ENCODE peak calls at places on chromosomes 12 and 14, in six cellular contexts. One of them, this sample, is unnamed.

GRCh38 chr12:5487971-5488955 is 56.4 kb downstream of the NTF3 start:
- DNase-seq in heart left ventricle: no peak
- DNase-seq in AG08395: peak; percentile 82
- DNase-seq in hippocampal formation: no peak
- DNase-seq in stimulated activated CD8-positive, alpha-beta memory T cell treated with anti-CD3 and anti-CD28 coated beads, Interleukin-4, amount 100 ng/mL, for 24 hours: no peak
- DNase-seq in NCI-H748 treated with DMSO at 0.1 percent for 48 hours: no peak
- DNase-seq in this sample: no peak

GRCh38 chr12:98733667-98734350 is 88.7 kb downstream of the APAF1 start:
- DNase-seq in AG08395: no peak
- DNase-seq in stimulated activated CD8-positive, alpha-beta memory T cell treated with anti-CD3 and anti-CD28 coated beads, Interleukin-4, amount 100 ng/mL, for 24 hours: no peak
- DNase-seq in heart left ventricle: no peak
- DNase-seq in NCI-H748 treated with DMSO at 0.1 percent for 48 hours: no peak
- DNase-seq in hippocampal formation: no peak
- DNase-seq in this sample: no peak

GRCh38 chr12:32419520-32419960 is 20.2 kb downstream of the FGD4 start:
- DNase-seq in AG08395: no peak
- DNase-seq in hippocampal formation: no peak
- DNase-seq in heart left ventricle: no peak
- DNase-seq in NCI-H748 treated with DMSO at 0.1 percent for 48 hours: no peak
- DNase-seq in stimulated activated CD8-positive, alpha-beta memory T cell treated with anti-CD3 and anti-CD28 coated beads, Interleukin-4, amount 100 ng/mL, for 24 hours: no peak
- DNase-seq in this sample: no peak

GRCh38 chr12:93419388-93420034 is 22.2 kb downstream of the UBE2N start:
- DNase-seq in AG08395: peak; percentile 53
- DNase-seq in hippocampal formation: peak; percentile 86
- DNase-seq in stimulated activated CD8-positive, alpha-beta memory T cell treated with anti-CD3 and anti-CD28 coated beads, Interleukin-4, amount 100 ng/mL, for 24 hours: no peak
- DNase-seq in heart left ventricle: no peak
- DNase-seq in NCI-H748 treated with DMSO at 0.1 percent for 48 hours: peak; percentile 56
- DNase-seq in this sample: no peak

GRCh38 chr14:89291351-89291940 is 125.6 kb downstream of the FOXN3 start:
- DNase-seq in heart left ventricle: no peak
- DNase-seq in NCI-H748 treated with DMSO at 0.1 percent for 48 hours: no peak
- DNase-seq in hippocampal formation: no peak
- DNase-seq in stimulated activated CD8-positive, alpha-beta memory T cell treated with anti-CD3 and anti-CD28 coated beads, Interleukin-4, amount 100 ng/mL, for 24 hours: no peak
- DNase-seq in AG08395: no peak
- DNase-seq in this sample: no peak

GRCh38 chr14:102620413-102620812 is 28.0 kb downstream of the RCOR1 start:
- DNase-seq in hippocampal formation: no peak
- DNase-seq in NCI-H748 treated with DMSO at 0.1 percent for 48 hours: no peak
- DNase-seq in AG08395: no peak
- DNase-seq in stimulated activated CD8-positive, alpha-beta memory T cell treated with anti-CD3 and anti-CD28 coated beads, Interleukin-4, amount 100 ng/mL, for 24 hours: no peak
- DNase-seq in heart left ventricle: no peak
- DNase-seq in this sample: no peak

GRCh38 chr12:129145381-129145780 is 292.1 kb downstream of the GLT1D1 start:
- DNase-seq in NCI-H748 treated with DMSO at 0.1 percent for 48 hours: no peak
- DNase-seq in hippocampal formation: peak; percentile 8
- DNase-seq in AG08395: no peak
- DNase-seq in heart left ventricle: no peak
- DNase-seq in stimulated activated CD8-positive, alpha-beta memory T cell treated with anti-CD3 and anti-CD28 coated beads, Interleukin-4, amount 100 ng/mL, for 24 hours: no peak
- DNase-seq in this sample: peak; percentile 34

GRCh38 chr14:58027904-58028303 is 124.1 kb downstream of the ARMH4 start:
- DNase-seq in NCI-H748 treated with DMSO at 0.1 percent for 48 hours: no peak
- DNase-seq in hippocampal formation: no peak
- DNase-seq in AG08395: no peak
- DNase-seq in stimulated activated CD8-positive, alpha-beta memory T cell treated with anti-CD3 and anti-CD28 coated beads, Interleukin-4, amount 100 ng/mL, for 24 hours: no peak
- DNase-seq in heart left ventricle: no peak
- DNase-seq in this sample: no peak

GRCh38 chr12:54378791-54379400 is 5.6 kb downstream of the ZNF385A start:
- DNase-seq in AG08395: peak; percentile 85
- DNase-seq in hippocampal formation: peak; percentile 21
- DNase-seq in heart left ventricle: peak; percentile 77
- DNase-seq in NCI-H748 treated with DMSO at 0.1 percent for 48 hours: peak; percentile 52
- DNase-seq in stimulated activated CD8-positive, alpha-beta memory T cell treated with anti-CD3 and anti-CD28 coated beads, Interleukin-4, amount 100 ng/mL, for 24 hours: no peak
- DNase-seq in this sample: peak; percentile 21

GRCh38 chr12:936377-937345 is 12.8 kb downstream of the RAD52 start:
- DNase-seq in NCI-H748 treated with DMSO at 0.1 percent for 48 hours: no peak
- DNase-seq in stimulated activated CD8-positive, alpha-beta memory T cell treated with anti-CD3 and anti-CD28 coated beads, Interleukin-4, amount 100 ng/mL, for 24 hours: no peak
- DNase-seq in hippocampal formation: no peak
- DNase-seq in heart left ventricle: no peak
- DNase-seq in AG08395: no peak
- DNase-seq in this sample: no peak

GRCh38 chr12:50275545-50275944 is 7.8 kb downstream of the LIMA1 start:
- DNase-seq in stimulated activated CD8-positive, alpha-beta memory T cell treated with anti-CD3 and anti-CD28 coated beads, Interleukin-4, amount 100 ng/mL, for 24 hours: no peak
- DNase-seq in NCI-H748 treated with DMSO at 0.1 percent for 48 hours: no peak
- DNase-seq in heart left ventricle: peak; percentile 70
- DNase-seq in hippocampal formation: no peak
- DNase-seq in AG08395: no peak
- DNase-seq in this sample: no peak

GRCh38 chr14:23242076-23242475 is 4.3 kb downstream of the RNF212B start:
- DNase-seq in heart left ventricle: no peak
- DNase-seq in NCI-H748 treated with DMSO at 0.1 percent for 48 hours: no peak
- DNase-seq in AG08395: no peak
- DNase-seq in hippocampal formation: no peak
- DNase-seq in stimulated activated CD8-positive, alpha-beta memory T cell treated with anti-CD3 and anti-CD28 coated beads, Interleukin-4, amount 100 ng/mL, for 24 hours: no peak
- DNase-seq in this sample: no peak

GRCh38 chr12:94445662-94446061 is 14.0 kb downstream of the CEP83 start:
- DNase-seq in heart left ventricle: no peak
- DNase-seq in NCI-H748 treated with DMSO at 0.1 percent for 48 hours: no peak
- DNase-seq in hippocampal formation: no peak
- DNase-seq in stimulated activated CD8-positive, alpha-beta memory T cell treated with anti-CD3 and anti-CD28 coated beads, Interleukin-4, amount 100 ng/mL, for 24 hours: no peak
- DNase-seq in AG08395: no peak
- DNase-seq in this sample: no peak

GRCh38 chr12:124637586-124637985 is 70.2 kb upstream of the NCOR2 start:
- DNase-seq in stimulated activated CD8-positive, alpha-beta memory T cell treated with anti-CD3 and anti-CD28 coated beads, Interleukin-4, amount 100 ng/mL, for 24 hours: no peak
- DNase-seq in hippocampal formation: no peak
- DNase-seq in AG08395: no peak
- DNase-seq in NCI-H748 treated with DMSO at 0.1 percent for 48 hours: no peak
- DNase-seq in heart left ventricle: no peak
- DNase-seq in this sample: no peak

GRCh38 chr12:31482816-31483215 is 108.1 kb downstream of the DENND5B start:
- DNase-seq in NCI-H748 treated with DMSO at 0.1 percent for 48 hours: no peak
- DNase-seq in heart left ventricle: no peak
- DNase-seq in AG08395: peak; percentile 2
- DNase-seq in hippocampal formation: no peak
- DNase-seq in stimulated activated CD8-positive, alpha-beta memory T cell treated with anti-CD3 and anti-CD28 coated beads, Interleukin-4, amount 100 ng/mL, for 24 hours: no peak
- DNase-seq in this sample: no peak

GRCh38 chr14:88380405-88380804 is 5.1 kb upstream of the SPATA7 start:
- DNase-seq in hippocampal formation: peak; percentile 68
- DNase-seq in AG08395: peak; percentile 5
- DNase-seq in stimulated activated CD8-positive, alpha-beta memory T cell treated with anti-CD3 and anti-CD28 coated beads, Interleukin-4, amount 100 ng/mL, for 24 hours: no peak
- DNase-seq in NCI-H748 treated with DMSO at 0.1 percent for 48 hours: peak; percentile 50
- DNase-seq in heart left ventricle: no peak
- DNase-seq in this sample: no peak

GRCh38 chr14:26598672-26599131 is 869 bp upstream of the NOVA1 start:
- DNase-seq in heart left ventricle: no peak
- DNase-seq in NCI-H748 treated with DMSO at 0.1 percent for 48 hours: no peak
- DNase-seq in hippocampal formation: no peak
- DNase-seq in stimulated activated CD8-positive, alpha-beta memory T cell treated with anti-CD3 and anti-CD28 coated beads, Interleukin-4, amount 100 ng/mL, for 24 hours: no peak
- DNase-seq in AG08395: no peak
- DNase-seq in this sample: no peak

GRCh38 chr14:52706286-52706685 is 714 bp upstream of the PSMC6 start:
- DNase-seq in NCI-H748 treated with DMSO at 0.1 percent for 48 hours: no peak
- DNase-seq in AG08395: no peak
- DNase-seq in hippocampal formation: no peak
- DNase-seq in heart left ventricle: no peak
- DNase-seq in stimulated activated CD8-positive, alpha-beta memory T cell treated with anti-CD3 and anti-CD28 coated beads, Interleukin-4, amount 100 ng/mL, for 24 hours: peak; percentile 27
- DNase-seq in this sample: no peak

GRCh38 chr12:50922820-50923219 is 29.5 kb upstream of the HIGD1C start:
- DNase-seq in stimulated activated CD8-positive, alpha-beta memory T cell treated with anti-CD3 and anti-CD28 coated beads, Interleukin-4, amount 100 ng/mL, for 24 hours: no peak
- DNase-seq in hippocampal formation: no peak
- DNase-seq in AG08395: peak; percentile 33
- DNase-seq in heart left ventricle: no peak
- DNase-seq in NCI-H748 treated with DMSO at 0.1 percent for 48 hours: no peak
- DNase-seq in this sample: no peak

GRCh38 chr12:107404981-107405380 is 280.6 kb upstream of the PWP1 start:
- DNase-seq in AG08395: peak; percentile 13
- DNase-seq in stimulated activated CD8-positive, alpha-beta memory T cell treated with anti-CD3 and anti-CD28 coated beads, Interleukin-4, amount 100 ng/mL, for 24 hours: no peak
- DNase-seq in NCI-H748 treated with DMSO at 0.1 percent for 48 hours: peak; percentile 23
- DNase-seq in hippocampal formation: no peak
- DNase-seq in heart left ventricle: no peak
- DNase-seq in this sample: no peak

GRCh38 chr14:95674613-95675012 is 11.6 kb upstream of the TCL1B start:
- DNase-seq in NCI-H748 treated with DMSO at 0.1 percent for 48 hours: no peak
- DNase-seq in stimulated activated CD8-positive, alpha-beta memory T cell treated with anti-CD3 and anti-CD28 coated beads, Interleukin-4, amount 100 ng/mL, for 24 hours: no peak
- DNase-seq in heart left ventricle: no peak
- DNase-seq in AG08395: no peak
- DNase-seq in hippocampal formation: no peak
- DNase-seq in this sample: no peak

GRCh38 chr14:58177125-58177524 is 22.8 kb upstream of the ACTR10 start:
- DNase-seq in stimulated activated CD8-positive, alpha-beta memory T cell treated with anti-CD3 and anti-CD28 coated beads, Interleukin-4, amount 100 ng/mL, for 24 hours: no peak
- DNase-seq in heart left ventricle: no peak
- DNase-seq in NCI-H748 treated with DMSO at 0.1 percent for 48 hours: no peak
- DNase-seq in hippocampal formation: no peak
- DNase-seq in AG08395: no peak
- DNase-seq in this sample: no peak

GRCh38 chr12:103268831-103269514 is 226.8 kb downstream of the C12orf42 start:
- DNase-seq in heart left ventricle: no peak
- DNase-seq in hippocampal formation: no peak
- DNase-seq in AG08395: no peak
- DNase-seq in NCI-H748 treated with DMSO at 0.1 percent for 48 hours: peak; percentile 96
- DNase-seq in stimulated activated CD8-positive, alpha-beta memory T cell treated with anti-CD3 and anti-CD28 coated beads, Interleukin-4, amount 100 ng/mL, for 24 hours: no peak
- DNase-seq in this sample: no peak

GRCh38 chr12:53775478-53776145 is 23.8 kb upstream of the CISTR start:
- DNase-seq in heart left ventricle: peak; percentile 44
- DNase-seq in hippocampal formation: no peak
- DNase-seq in NCI-H748 treated with DMSO at 0.1 percent for 48 hours: no peak
- DNase-seq in stimulated activated CD8-positive, alpha-beta memory T cell treated with anti-CD3 and anti-CD28 coated beads, Interleukin-4, amount 100 ng/mL, for 24 hours: no peak
- DNase-seq in AG08395: no peak
- DNase-seq in this sample: no peak

GRCh38 chr12:31651893-31652521 is 7.5 kb upstream of the ETFBKMT start:
- DNase-seq in heart left ventricle: no peak
- DNase-seq in stimulated activated CD8-positive, alpha-beta memory T cell treated with anti-CD3 and anti-CD28 coated beads, Interleukin-4, amount 100 ng/mL, for 24 hours: no peak
- DNase-seq in hippocampal formation: no peak
- DNase-seq in NCI-H748 treated with DMSO at 0.1 percent for 48 hours: peak; percentile 98
- DNase-seq in AG08395: peak; percentile 35
- DNase-seq in this sample: no peak

GRCh38 chr12:21169878-21170472 is 39.0 kb downstream of the SLCO1B1 start:
- DNase-seq in hippocampal formation: no peak
- DNase-seq in NCI-H748 treated with DMSO at 0.1 percent for 48 hours: peak; percentile 51
- DNase-seq in AG08395: peak; percentile 5
- DNase-seq in heart left ventricle: no peak
- DNase-seq in stimulated activated CD8-positive, alpha-beta memory T cell treated with anti-CD3 and anti-CD28 coated beads, Interleukin-4, amount 100 ng/mL, for 24 hours: peak; percentile 1
- DNase-seq in this sample: no peak

GRCh38 chr14:59630281-59630963 is 53.8 kb upstream of the CCDC175 start:
- DNase-seq in heart left ventricle: no peak
- DNase-seq in hippocampal formation: no peak
- DNase-seq in NCI-H748 treated with DMSO at 0.1 percent for 48 hours: peak; percentile 18
- DNase-seq in AG08395: no peak
- DNase-seq in stimulated activated CD8-positive, alpha-beta memory T cell treated with anti-CD3 and anti-CD28 coated beads, Interleukin-4, amount 100 ng/mL, for 24 hours: no peak
- DNase-seq in this sample: peak; percentile 47

GRCh38 chr14:25537846-25538455 is 488.0 kb upstream of the STXBP6 start:
- DNase-seq in stimulated activated CD8-positive, alpha-beta memory T cell treated with anti-CD3 and anti-CD28 coated beads, Interleukin-4, amount 100 ng/mL, for 24 hours: no peak
- DNase-seq in hippocampal formation: no peak
- DNase-seq in NCI-H748 treated with DMSO at 0.1 percent for 48 hours: peak; percentile 54
- DNase-seq in heart left ventricle: no peak
- DNase-seq in AG08395: no peak
- DNase-seq in this sample: no peak

GRCh38 chr14:80565001-80565400 is 353.7 kb upstream of the DIO2 start:
- DNase-seq in heart left ventricle: no peak
- DNase-seq in hippocampal formation: no peak
- DNase-seq in NCI-H748 treated with DMSO at 0.1 percent for 48 hours: no peak
- DNase-seq in stimulated activated CD8-positive, alpha-beta memory T cell treated with anti-CD3 and anti-CD28 coated beads, Interleukin-4, amount 100 ng/mL, for 24 hours: no peak
- DNase-seq in AG08395: no peak
- DNase-seq in this sample: no peak

This sample was measured in anterior cingulate cortex.